ENCODE peak calls at places on chromosomes 12 and 14, in nine cellular contexts. Q is GM23338, R is NCI-H1417 treated with DMSO at 0.1 percent for 48 hours, T is smooth muscle cell of the brain vasculature, O is WTC11, U is kidney tubule cell, F is omental fat pad, P is HFFc6, X is IMR-90. Z is an unnamed sample.

GRCh38 chr14:72701232-72701555 is 192.7 kb downstream of the DPF3 start:
- DNase-seq in Q (no peak), R (no peak), T (no peak), O (no peak), U (no peak), F (no peak), P (no peak), X (no peak), Z (no peak)

GRCh38 chr12:2053675-2054070 is 886 bp downstream of the CACNA1C start:
- DNase-seq in Q (peak), R (no peak), T (no peak), O (no peak), U (no peak), F (no peak), P (peak), X (no peak), Z (no peak)

GRCh38 chr12:65672441-65672840 is 151.8 kb upstream of the HMGA2 start:
- DNase-seq in Q (peak), R (no peak), T (no peak), O (no peak), U (no peak), F (no peak), P (no peak), X (no peak), Z (no peak)

GRCh38 chr12:49200882-49201594 is 12.2 kb upstream of the TUBA1A start:
- DNase-seq in Q (peak), R (peak), T (no peak), O (no peak), U (peak), F (no peak), P (peak), X (peak), Z (no peak)

GRCh38 chr14:39488600-39488999 is 56.4 kb upstream of the FBXO33 start:
- DNase-seq in Q (peak), R (peak), T (no peak), O (peak), U (peak), F (no peak), P (peak), X (peak), Z (peak)

GRCh38 chr14:35335388-35336092 is 43.4 kb downstream of the PSMA6 start:
- DNase-seq in Q (no peak), R (no peak), T (no peak), O (no peak), U (peak), F (no peak), P (no peak), X (no peak), Z (no peak)

GRCh38 chr14:60686865-60687264 is 37.3 kb downstream of the SIX4 start:
- DNase-seq in Q (no peak), R (no peak), T (no peak), O (no peak), U (no peak), F (no peak), P (no peak), X (no peak), Z (no peak)

GRCh38 chr14:88597038-88597437 is 34.2 kb downstream of the ZC3H14 start:
- DNase-seq in Q (no peak), R (no peak), T (no peak), O (no peak), U (no peak), F (no peak), P (no peak), X (no peak), Z (no peak)

GRCh38 chr14:74038015-74038859 is 19.1 kb downstream of the BBOF1 start:
- DNase-seq in Q (peak), R (no peak), T (peak), O (no peak), U (peak), F (no peak), P (peak), X (peak), Z (peak)

GRCh38 chr14:71056168-71056567 is 148.9 kb downstream of the PCNX1 start:
- DNase-seq in Q (no peak), R (no peak), T (no peak), O (no peak), U (no peak), F (no peak), P (peak), X (peak), Z (no peak)

Z was measured in NT2/D1.